ENCODE peak calls at places on chromosome 16, in five cellular contexts. One of them, this sample, is unnamed.
A peak's percentile ranks its signal among the peaks of the same experiment; 100 is the strongest.

GRCh38 chr16:66603537-66604375 is 748 bp upstream of the CMTM3 start:
- DNase-seq in cardiac septum: no peak
- DNase-seq in fibroblast of mammary gland: peak; percentile 51
- DNase-seq in stimulated activated CD4-positive, alpha-beta T cell treated with anti-CD3 and anti-CD28 coated beads, Interleukin-4, amount 100 ng/mL, for 1 hour: peak; percentile 62
- DNase-seq in KG1: peak; percentile 65
- DNase-seq in this sample: peak; percentile 80

GRCh38 chr16:11603331-11603750 is 16.6 kb upstream of the LITAF start:
- DNase-seq in fibroblast of mammary gland: no peak
- DNase-seq in KG1: no peak
- DNase-seq in stimulated activated CD4-positive, alpha-beta T cell treated with anti-CD3 and anti-CD28 coated beads, Interleukin-4, amount 100 ng/mL, for 1 hour: no peak
- DNase-seq in cardiac septum: no peak
- DNase-seq in this sample: no peak

GRCh38 chr16:49441366-49441780 is 67.8 kb downstream of the C16orf78 start:
- DNase-seq in stimulated activated CD4-positive, alpha-beta T cell treated with anti-CD3 and anti-CD28 coated beads, Interleukin-4, amount 100 ng/mL, for 1 hour: peak; percentile 46
- DNase-seq in cardiac septum: peak; percentile 84
- DNase-seq in fibroblast of mammary gland: no peak
- DNase-seq in KG1: peak; percentile 48
- DNase-seq in this sample: no peak

GRCh38 chr16:68270353-68270752 is 6.0 kb downstream of the SLC7A6 start:
- DNase-seq in stimulated activated CD4-positive, alpha-beta T cell treated with anti-CD3 and anti-CD28 coated beads, Interleukin-4, amount 100 ng/mL, for 1 hour: no peak
- DNase-seq in fibroblast of mammary gland: no peak
- DNase-seq in KG1: no peak
- DNase-seq in cardiac septum: no peak
- DNase-seq in this sample: no peak

GRCh38 chr16:88359008-88359407 is 23.8 kb upstream of the ZNF469 start:
- DNase-seq in fibroblast of mammary gland: no peak
- DNase-seq in cardiac septum: no peak
- DNase-seq in KG1: no peak
- DNase-seq in stimulated activated CD4-positive, alpha-beta T cell treated with anti-CD3 and anti-CD28 coated beads, Interleukin-4, amount 100 ng/mL, for 1 hour: no peak
- DNase-seq in this sample: no peak

GRCh38 chr16:67116388-67117311 is 6.9 kb downstream of the PHAF1 start:
- DNase-seq in KG1: no peak
- DNase-seq in stimulated activated CD4-positive, alpha-beta T cell treated with anti-CD3 and anti-CD28 coated beads, Interleukin-4, amount 100 ng/mL, for 1 hour: no peak
- DNase-seq in cardiac septum: no peak
- DNase-seq in fibroblast of mammary gland: no peak
- DNase-seq in this sample: no peak

GRCh38 chr16:21083729-21084268 is 66.8 kb downstream of the DNAH3 start:
- DNase-seq in stimulated activated CD4-positive, alpha-beta T cell treated with anti-CD3 and anti-CD28 coated beads, Interleukin-4, amount 100 ng/mL, for 1 hour: peak; percentile 51
- DNase-seq in cardiac septum: no peak
- DNase-seq in KG1: peak; percentile 35
- DNase-seq in fibroblast of mammary gland: peak; percentile 71
- DNase-seq in this sample: peak; percentile 54

GRCh38 chr16:53754938-53755910 is 51.3 kb downstream of the FTO start:
- DNase-seq in cardiac septum: no peak
- DNase-seq in fibroblast of mammary gland: peak; percentile 83
- DNase-seq in KG1: no peak
- DNase-seq in stimulated activated CD4-positive, alpha-beta T cell treated with anti-CD3 and anti-CD28 coated beads, Interleukin-4, amount 100 ng/mL, for 1 hour: no peak
- DNase-seq in this sample: no peak

GRCh38 chr16:66515543-66516171 is 34.3 kb downstream of the TK2 start:
- DNase-seq in cardiac septum: no peak
- DNase-seq in stimulated activated CD4-positive, alpha-beta T cell treated with anti-CD3 and anti-CD28 coated beads, Interleukin-4, amount 100 ng/mL, for 1 hour: no peak
- DNase-seq in fibroblast of mammary gland: peak; percentile 61
- DNase-seq in KG1: no peak
- DNase-seq in this sample: no peak